ENCODE peak calls at places on chromosomes 3 and 15, in five cellular contexts. F is GM12865, K is BJ, Y is PC-3, J is astrocyte of the spinal cord. G is an unnamed sample.
A peak's percentile ranks its signal among the peaks of the same experiment; 100 is the strongest.

GRCh38 chr15:85831415-85832113 is 36.8 kb upstream of the KLHL25 start:
- DNase-seq in K (no peak), J (peak; percentile 57), F (peak; percentile 26), Y (peak; percentile 56), G (no peak)

GRCh38 chr3:146334151-146334550 is 83.2 kb upstream of the PLSCR4 start:
- DNase-seq in F (no peak), J (peak; percentile 40), K (no peak), Y (peak; percentile 60), G (no peak)

GRCh38 chr15:48385431-48385830 is 54.2 kb downstream of the DUT start:
- DNase-seq in J (peak; percentile 97), F (no peak), Y (no peak), K (peak; percentile 85), G (no peak)

GRCh38 chr3:57557088-57557537 is 1.0 kb downstream of the PDE12 start:
- DNase-seq in F (peak; percentile 72), K (no peak), J (peak; percentile 41), Y (peak; percentile 52), G (no peak)

GRCh38 chr15:39741258-39741657 is 41.4 kb downstream of the FSIP1 start:
- DNase-seq in Y (no peak), J (no peak), F (no peak), K (no peak), G (no peak)

GRCh38 chr3:189340680-189341460 is 169.1 kb downstream of the TPRG1 start:
- DNase-seq in Y (peak; percentile 16), K (no peak), F (peak; percentile 39), J (no peak), G (no peak)

GRCh38 chr3:9820944-9821343 is 10.9 kb downstream of the TTLL3 start:
- DNase-seq in Y (peak; percentile 53), F (no peak), K (no peak), J (no peak), G (no peak)

GRCh38 chr3:17140670-17141505 is 256.1 kb downstream of the PLCL2 start:
- DNase-seq in F (peak; percentile 31), Y (peak; percentile 37), J (no peak), K (no peak), G (no peak)

GRCh38 chr3:135240426-135240825 is 445.4 kb downstream of the EPHB1 start:
- DNase-seq in K (no peak), Y (no peak), J (no peak), F (peak; percentile 11), G (no peak)

GRCh38 chr15:85671156-85671555 is 123.6 kb downstream of the KLHL25 start:
- DNase-seq in J (no peak), K (no peak), Y (no peak), F (no peak), G (no peak)

GRCh38 chr3:151557068-151557467 is 96.2 kb upstream of the IGSF10 start:
- DNase-seq in Y (no peak), K (no peak), J (no peak), F (no peak), G (no peak)

GRCh38 chr3:129481783-129482332 is 41.8 kb downstream of the IFT122 start:
- DNase-seq in F (no peak), J (peak; percentile 23), K (no peak), Y (no peak), G (no peak)

DNA sequence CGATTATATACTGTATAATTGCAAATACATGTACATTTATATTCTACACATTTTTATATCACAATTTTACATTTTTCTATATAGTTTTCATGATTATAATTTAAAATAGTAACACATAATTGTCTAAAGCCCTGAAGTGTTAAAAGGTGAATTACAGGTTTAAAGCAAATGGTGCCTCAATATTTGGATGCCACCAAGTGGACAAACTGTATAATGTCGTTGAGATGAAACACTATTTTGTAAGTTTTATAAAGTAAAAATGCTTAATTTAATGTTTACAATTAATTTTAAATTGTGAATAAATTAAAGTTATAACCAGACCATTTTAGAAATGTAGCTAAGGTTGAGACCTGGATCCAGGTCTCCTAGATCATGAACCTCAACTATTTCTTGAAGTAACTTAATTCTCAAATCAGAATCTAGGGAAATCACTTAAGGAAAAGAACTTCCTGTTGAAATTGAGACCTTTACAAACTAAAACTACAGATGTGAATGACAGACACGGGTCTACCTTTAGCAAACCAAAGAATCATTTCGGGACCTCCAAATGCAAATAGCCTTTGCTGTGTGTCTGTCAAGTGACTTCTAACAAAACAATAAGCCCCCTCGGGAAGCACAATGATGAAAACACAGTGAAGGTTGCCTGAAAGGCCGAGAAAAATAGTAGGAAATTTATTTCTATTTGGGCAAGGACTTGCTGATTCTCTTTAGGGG is 37.8 kb downstream of the EHHADH start:
- DNase-seq in K (no peak), Y (peak; percentile 44), F (peak; percentile 44), J (peak; percentile 60), G (no peak)
- H3K4me3 ChIP-seq in K (no peak overlapping the region), Y (no peak overlapping the region), F (peak overlapping the region; percentile 29), J (peak overlapping the region; percentile 28), G (no peak overlapping the region)

DNA sequence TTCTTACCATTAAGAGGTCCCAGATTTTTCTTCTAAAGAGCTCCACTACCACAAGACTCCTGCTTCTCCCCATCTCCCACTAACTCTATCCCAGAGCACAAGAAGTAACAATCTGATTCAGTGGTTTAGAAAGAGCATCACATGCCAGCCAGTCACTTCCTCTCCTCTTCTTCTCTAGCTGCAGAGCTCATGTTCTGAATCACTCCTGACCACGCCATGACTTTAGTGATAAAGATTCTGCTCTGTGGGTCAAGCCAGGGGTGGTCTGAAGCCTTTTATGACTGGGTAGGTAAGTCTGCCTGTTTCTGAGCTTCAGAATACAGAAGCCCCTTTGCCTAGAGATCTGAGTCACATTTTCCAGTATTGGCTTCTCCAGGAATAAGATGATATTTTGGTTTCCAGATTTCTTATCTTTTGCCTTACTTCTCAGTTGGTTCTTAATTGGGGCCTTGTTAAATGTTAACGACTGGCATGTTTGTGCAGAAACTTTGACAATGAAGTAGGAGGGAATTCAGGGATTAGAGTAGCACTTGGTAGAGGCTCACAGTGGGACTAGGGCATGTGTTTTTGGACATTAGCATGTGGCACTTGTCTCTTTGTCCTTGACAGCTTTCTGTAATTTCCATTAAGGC is 27.6 kb upstream of the ADAMTSL3 start:
- DNase-seq in F (no peak), J (no peak), Y (peak; percentile 46), K (no peak), G (peak; percentile 48)
- TF ChIP-seq CTCF in F (no peak), J (no peak), Y (no peak), K (no peak), G (no peak)

DNA sequence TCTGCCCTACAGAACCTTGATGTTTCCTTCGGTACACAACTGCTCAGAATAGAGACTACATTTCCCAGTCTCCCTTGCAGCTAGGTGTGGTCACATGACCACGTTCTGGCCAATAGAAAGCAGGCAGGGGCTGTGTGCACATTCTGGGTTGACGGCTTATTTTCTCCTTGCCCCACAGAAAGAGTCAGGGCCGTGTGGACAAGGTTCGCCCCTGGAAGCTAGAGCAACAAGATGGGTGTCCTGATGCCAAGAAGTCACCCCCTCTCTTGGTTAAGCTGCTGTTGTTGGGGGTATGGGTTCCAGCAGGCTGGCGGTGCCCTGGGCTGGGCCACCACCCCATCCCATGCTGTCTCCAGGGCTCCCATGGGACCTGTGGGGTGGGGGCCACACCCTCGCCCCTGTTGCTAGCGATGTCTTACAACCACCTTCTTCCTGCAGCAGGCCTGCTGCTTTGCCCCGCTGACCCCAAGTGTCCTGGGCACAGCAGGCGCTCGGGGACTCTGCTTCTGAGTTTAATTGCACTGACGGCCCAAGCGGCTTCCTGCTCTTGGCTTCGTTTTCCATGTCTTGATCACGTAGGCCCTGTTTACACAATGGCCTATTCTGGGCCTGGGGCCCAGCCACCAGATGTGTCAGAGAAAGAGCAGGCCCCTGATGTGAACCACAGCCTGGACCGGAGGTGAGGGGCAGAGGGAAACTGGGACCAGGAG is 24.9 kb downstream of the ABTB1 start:
- DNase-seq in Y (peak; percentile 70), J (peak; percentile 90), F (peak; percentile 81), K (peak; percentile 64), G (no peak)
- H3K4me3 ChIP-seq in Y (no peak overlapping the region), J (no peak overlapping the region), F (no peak overlapping the region), K (no peak overlapping the region), G (no peak overlapping the region)

GRCh38 chr15:57635300-57635944 is 43.7 kb downstream of the MYZAP start:
- DNase-seq in J (no peak), K (no peak), Y (no peak), F (no peak), G (no peak)
- TF ChIP-seq CTCF in J (no peak), K (peak; percentile 15), Y (peak; percentile 19), F (no peak), G (no peak)

GRCh38 chr3:120193554-120193953 is 91.5 kb downstream of the GPR156 start:
- DNase-seq in K (no peak), J (no peak), F (no peak), Y (no peak), G (no peak)

GRCh38 chr3:120198305-120198878 is 86.6 kb downstream of the GPR156 start:
- DNase-seq in J (peak; percentile 37), Y (peak; percentile 81), K (no peak), F (peak; percentile 30), G (no peak)

GRCh38 chr3:120192579-120192978 is 92.4 kb downstream of the GPR156 start:
- DNase-seq in Y (no peak), J (no peak), F (no peak), K (no peak), G (no peak)

GRCh38 chr3:120196812-120197211 is 88.2 kb downstream of the GPR156 start:
- DNase-seq in J (no peak), F (no peak), K (no peak), Y (peak; percentile 66), G (no peak)

GRCh38 chr3:120196333-120196732 is 88.7 kb downstream of the GPR156 start:
- DNase-seq in Y (no peak), K (no peak), J (no peak), F (no peak), G (no peak)
- H3K4me3 ChIP-seq in Y (no peak overlapping the region), K (no peak overlapping the region), J (no peak overlapping the region), F (no peak overlapping the region), G (no peak overlapping the region)

GRCh38 chr15:33988384-33988783 is 20.1 kb downstream of the CHRM5 start:
- DNase-seq in J (no peak), F (peak; percentile 15), Y (peak; percentile 40), K (no peak), G (no peak)

DNA sequence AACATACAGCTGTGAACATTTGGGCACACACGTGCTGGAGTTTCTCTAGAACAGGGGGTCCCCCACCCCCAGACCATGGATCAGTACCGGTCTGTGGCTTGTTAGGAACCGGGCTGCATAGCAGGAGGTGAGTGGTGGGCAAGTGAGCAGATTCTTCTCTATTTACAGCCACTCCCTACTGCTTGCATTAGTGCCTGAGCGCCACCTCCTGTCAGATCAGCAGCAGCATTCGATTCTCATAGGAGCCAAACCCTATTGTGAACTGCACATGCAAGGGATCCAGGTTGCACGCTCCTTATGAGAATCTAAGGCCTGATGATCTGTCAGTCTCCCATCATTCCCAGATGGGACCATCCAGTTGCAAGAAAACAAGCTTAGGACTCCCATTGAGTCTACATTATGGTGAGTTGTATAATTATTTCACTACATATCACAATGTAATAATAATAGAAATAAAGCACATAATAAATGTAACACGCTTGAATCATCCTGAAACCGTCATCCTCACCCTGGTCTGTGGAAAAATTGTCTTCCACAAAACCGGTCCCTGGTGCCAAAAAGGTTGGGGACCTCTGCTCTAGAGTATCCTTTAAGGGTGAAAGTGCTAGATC is 25.8 kb downstream of the CHRM5 start:
- DNase-seq in F (peak; percentile 39), Y (peak; percentile 68), J (peak; percentile 44), K (no peak), G (no peak)
- TF ChIP-seq CTCF in F (peak; percentile 32), Y (peak; percentile 80), J (peak; percentile 71), K (peak; percentile 56), G (peak; percentile 41)